ENCODE peak calls at places on chromosome 16, in ten cellular contexts. V, I, U, W, Y, K, G, Z, C and B are unnamed samples.

GRCh38 chr16:81212830-81213465 is 25.5 kb upstream of the BCO1 start:
- DNase-seq in W (no peak), Z (no peak), Y (peak; percentile 28), G (no peak), V (no peak), K (no peak), C (no peak), U (peak; percentile 34), I (no peak), B (no peak)

GRCh38 chr16:88378836-88379693 is 3.7 kb upstream of the ZNF469 start:
- DNase-seq in V (no peak), K (peak; percentile 56), G (no peak), Y (peak; percentile 4), C (no peak), W (no peak), I (no peak), Z (no peak), U (no peak), B (peak; percentile 70)

GRCh38 chr16:88390760-88391496 is 8.2 kb downstream of the ZNF469 start:
- DNase-seq in C (no peak), K (no peak), Z (no peak), Y (no peak), U (no peak), G (no peak), W (no peak), V (no peak), I (no peak), B (peak; percentile 64)

GRCh38 chr16:60414617-60415016 is 1621.6 kb downstream of the CDH8 start:
- DNase-seq in C (no peak), W (no peak), U (peak; percentile 43), I (no peak), Y (no peak), G (no peak), V (no peak), K (no peak), Z (no peak), B (no peak)

GRCh38 chr16:8346291-8346690 is 244.0 kb downstream of the TMEM114 start:
- DNase-seq in U (peak; percentile 77), C (no peak), V (no peak), K (no peak), Y (no peak), I (no peak), Z (no peak), W (no peak), G (no peak), B (no peak)

GRCh38 chr16:87203060-87203656 is 114.0 kb downstream of the C16orf95 start:
- DNase-seq in V (no peak), G (peak; percentile 87), W (no peak), Y (peak; percentile 75), Z (peak; percentile 24), U (peak; percentile 90), C (peak; percentile 84), I (peak; percentile 85), K (no peak), B (no peak)

GRCh38 chr16:19119564-19119963 is 5.8 kb downstream of the ITPRIPL2 start:
- DNase-seq in Y (no peak), U (no peak), V (peak; percentile 34), G (peak; percentile 85), K (no peak), C (no peak), I (no peak), Z (peak; percentile 81), W (no peak), B (no peak)

GRCh38 chr16:57265850-57266530 is 18.5 kb downstream of the PLLP start:
- DNase-seq in V (no peak), C (no peak), Y (peak; percentile 85), U (peak; percentile 34), Z (peak; percentile 58), I (no peak), K (no peak), W (peak; percentile 93), G (peak; percentile 73), B (peak; percentile 95)

GRCh38 chr16:68760671-68761275 is 23.7 kb downstream of the CDH1 start:
- DNase-seq in G (peak; percentile 73), C (peak; percentile 56), Y (no peak), V (no peak), Z (peak; percentile 99), U (no peak), K (no peak), I (no peak), W (no peak), B (no peak)

DNA sequence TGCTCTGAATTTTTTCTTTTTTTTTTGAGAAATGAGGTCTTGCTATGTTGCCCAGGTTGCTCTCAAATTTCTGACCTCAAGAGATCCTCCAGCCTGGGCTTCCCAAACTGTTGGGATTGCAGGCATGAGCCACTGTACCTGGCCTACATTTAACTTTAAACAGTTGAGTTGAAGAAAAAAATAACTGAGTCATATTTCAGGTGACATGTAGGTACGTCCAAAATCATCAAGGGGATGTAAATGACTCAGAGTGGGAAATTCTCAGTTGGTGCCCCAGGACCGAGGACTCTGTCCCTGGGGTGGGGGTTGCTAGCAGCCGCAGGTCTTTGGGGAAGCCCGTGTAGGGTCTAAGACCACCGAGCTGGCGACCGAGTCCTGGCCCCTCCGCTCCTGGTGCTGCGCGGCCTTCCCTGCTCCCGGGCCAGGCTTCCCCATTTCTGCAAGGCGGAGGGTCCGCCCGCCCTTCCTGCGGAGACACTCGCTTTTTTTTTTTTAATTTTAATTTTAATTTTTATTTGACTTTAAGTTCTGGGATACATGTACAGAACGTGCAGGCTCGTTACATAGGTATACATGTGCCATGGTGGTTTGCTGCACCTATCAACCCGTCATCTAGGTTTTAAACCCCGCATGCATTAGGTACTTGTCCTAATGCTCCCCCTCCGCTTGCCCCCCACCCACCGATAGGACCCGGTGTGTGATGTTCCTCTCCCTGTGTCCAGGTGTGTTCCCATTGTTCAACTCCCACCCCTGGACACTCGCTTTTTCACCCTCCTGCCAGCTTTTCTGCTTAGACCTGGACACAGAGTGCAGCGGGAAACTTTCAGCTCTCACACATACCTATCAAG is 12.7 kb upstream of the N4BP1 start:
- DNase-seq in Z (peak; percentile 54), W (no peak), Y (no peak), I (no peak), G (no peak), V (no peak), K (peak; percentile 53), U (no peak), C (no peak), B (no peak)
- H3K4me3 ChIP-seq in Z (peak overlapping the region; percentile 48), W (peak overlapping the region; percentile 33), Y (peak overlapping the region; percentile 51), I (peak overlapping the region; percentile 43), G (peak overlapping the region; percentile 38), V (no peak overlapping the region), K (peak overlapping the region; percentile 49), U (peak overlapping the region; percentile 37), C (peak overlapping the region; percentile 46), B (peak overlapping the region; percentile 78)

DNA sequence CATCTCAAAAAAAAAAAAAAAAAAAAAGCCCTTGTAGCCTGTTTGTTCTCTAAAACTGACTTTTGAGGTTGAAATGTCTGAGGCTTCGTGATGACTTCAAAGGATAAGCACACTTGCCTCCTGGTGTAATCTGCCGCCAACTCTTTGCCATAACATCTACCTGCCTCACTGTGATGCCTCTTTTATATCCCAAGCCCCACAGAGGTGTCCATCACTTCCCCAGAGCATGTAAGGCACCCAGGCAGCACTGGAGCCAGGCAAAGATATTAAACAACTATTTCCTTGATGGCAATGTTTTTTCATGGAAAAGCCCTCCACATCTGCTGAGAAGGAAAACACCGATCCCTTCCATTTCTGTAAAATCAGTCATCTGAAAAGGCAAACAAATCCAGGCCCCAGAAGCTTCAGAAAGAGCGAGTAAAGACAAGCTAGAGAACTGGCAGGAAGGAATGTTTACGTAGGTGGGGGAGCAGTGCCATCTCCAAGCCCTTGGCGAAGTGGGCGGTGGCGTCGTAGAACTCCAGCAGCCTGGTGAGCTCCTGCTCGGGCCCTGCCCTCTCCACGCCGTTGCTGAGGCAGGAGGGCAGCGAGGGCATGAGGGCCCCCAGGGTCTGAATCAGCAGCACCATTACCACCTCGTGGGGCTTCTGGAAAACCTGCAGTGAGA is 28.6 kb downstream of the COG7 start:
- DNase-seq in I (no peak), C (peak; percentile 90), W (peak; percentile 95), U (no peak), V (no peak), Z (peak; percentile 87), G (peak; percentile 37), K (peak; percentile 89), Y (no peak), B (peak; percentile 82)
- TF ChIP-seq CTCF in I (no peak), C (no peak), W (no peak), U (no peak), V (no peak), Z (no peak), G (no peak), K (no peak), Y (no peak), B (no peak)

DNA sequence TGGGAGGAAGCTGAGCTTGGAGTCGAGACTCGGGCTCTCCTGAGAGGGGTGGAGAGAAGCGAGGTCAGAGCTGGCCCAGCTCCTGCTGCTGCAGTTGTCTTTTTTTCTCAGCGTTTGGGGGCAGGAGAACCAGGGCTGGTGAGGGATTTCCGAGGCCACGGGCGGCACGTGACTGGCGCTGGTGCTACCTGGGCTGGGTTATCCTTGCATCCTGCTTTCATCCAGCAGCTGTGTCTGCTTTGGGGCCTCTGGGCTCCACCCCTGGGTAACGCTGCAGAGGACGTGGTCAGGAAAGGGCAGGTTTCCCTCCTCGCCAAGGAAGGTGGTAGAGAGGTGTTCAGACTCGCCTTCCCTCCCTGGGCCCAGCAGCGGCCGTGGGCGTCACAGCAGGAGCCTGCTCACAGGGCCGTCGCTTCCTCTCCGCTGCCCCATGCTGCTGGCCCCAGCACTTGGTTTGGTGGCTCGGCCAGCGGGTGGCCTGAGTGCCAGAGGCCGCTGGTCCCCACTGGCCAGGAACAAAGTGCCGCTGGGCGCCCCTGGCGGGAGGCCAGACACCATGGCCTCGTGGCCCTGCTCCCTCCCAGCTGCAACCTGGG is 22.5 kb downstream of the GSE1 start:
- DNase-seq in G (no peak), V (no peak), I (no peak), W (no peak), K (no peak), U (no peak), C (no peak), Y (no peak), Z (peak; percentile 72), B (no peak)
- H3K4me1 ChIP-seq in G (no peaks in the 10 kb centered on the region), V (no peaks in the 10 kb centered on the region), I (peaks cover 5% of the 10 kb centered on the region), W (peaks cover 35% of the 10 kb centered on the region), K (no peaks in the 10 kb centered on the region), U (peaks cover 3% of the 10 kb centered on the region), C (peaks cover 5% of the 10 kb centered on the region), Y (peaks cover 54% of the 10 kb centered on the region), Z (peaks cover 36% of the 10 kb centered on the region), B (peaks cover 23% of the 10 kb centered on the region)

GRCh38 chr16:85601730-85602401 is 11.3 kb upstream of the GSE1 start:
- DNase-seq in K (peak; percentile 86), C (no peak), U (no peak), I (no peak), V (no peak), Z (no peak), W (no peak), Y (peak; percentile 64), G (peak; percentile 46), B (peak; percentile 54)

GRCh38 chr16:85602402-85602801 is 10.7 kb upstream of the GSE1 start:
- DNase-seq in V (no peak), U (no peak), W (no peak), Y (no peak), I (no peak), Z (no peak), G (no peak), K (no peak), C (no peak), B (no peak)

GRCh38 chr16:85600078-85600477 is 13.0 kb upstream of the GSE1 start:
- DNase-seq in C (no peak), U (no peak), W (no peak), K (no peak), Z (no peak), Y (no peak), V (no peak), I (no peak), G (no peak), B (no peak)

GRCh38 chr16:85602831-85603755 is 10.0 kb upstream of the GSE1 start:
- DNase-seq in Z (no peak), C (no peak), I (no peak), U (no peak), Y (no peak), V (no peak), G (no peak), W (no peak), K (no peak), B (no peak)

GRCh38 chr16:85600905-85601639 is 12.1 kb upstream of the GSE1 start:
- DNase-seq in W (no peak), C (no peak), G (no peak), V (peak; percentile 42), U (no peak), Z (no peak), K (no peak), Y (no peak), I (no peak), B (no peak)
- H3K4me3 ChIP-seq in W (no peak overlapping the region), C (no peak overlapping the region), G (no peak overlapping the region), V (no peak overlapping the region), U (no peak overlapping the region), Z (no peak overlapping the region), K (no peak overlapping the region), Y (no peak overlapping the region), I (no peak overlapping the region), B (no peak overlapping the region)